ENCODE peak calls at places on chromosomes 11 and 22, in five cellular contexts. Q is IMR-90, S is transverse colon, T is lower leg skin, U is GM12865. E is an unnamed sample.

GRCh38 chr11:62124186-62125113 is 639 bp downstream of the INCENP start:
- DNase-seq in Q (peak; percentile 52), S (peak; percentile 41), T (no peak), U (peak; percentile 63), E (peak; percentile 70)

GRCh38 chr22:50107529-50107928 is 17.7 kb downstream of the MOV10L1 start:
- DNase-seq in Q (no peak), S (no peak), T (peak; percentile 70), U (no peak), E (no peak)

GRCh38 chr11:69848196-69848595 is 29.0 kb upstream of the FGF3 start:
- DNase-seq in Q (peak; percentile 32), S (no peak), T (no peak), U (no peak), E (no peak)

GRCh38 chr11:13238879-13239514 is 38.6 kb upstream of the BMAL1 start:
- DNase-seq in Q (peak; percentile 41), S (peak; percentile 46), T (no peak), U (peak; percentile 60), E (peak; percentile 65)

GRCh38 chr11:45879803-45880685 is 5.4 kb upstream of the MAPK8IP1 start:
- DNase-seq in Q (peak; percentile 22), S (no peak), T (no peak), U (no peak), E (no peak)

GRCh38 chr22:47629791-47630655 is 867.6 kb downstream of the TBC1D22A start:
- DNase-seq in Q (no peak), S (no peak), T (peak; percentile 52), U (no peak), E (no peak)

GRCh38 chr11:47489395-47489755 is 40.4 kb upstream of the RAPSN start:
- DNase-seq in Q (peak; percentile 82), S (no peak), T (no peak), U (no peak), E (no peak)

GRCh38 chr22:17159504-17159951 is 451 bp upstream of the HDHD5 start:
- DNase-seq in Q (peak; percentile 47), S (peak; percentile 62), T (peak; percentile 90), U (peak; percentile 61), E (peak; percentile 87)

GRCh38 chr11:63770763-63771162 is 2.2 kb upstream of the ZFTA start:
- DNase-seq in Q (no peak), S (no peak), T (no peak), U (no peak), E (no peak)

GRCh38 chr22:41226728-41227655 is 13.7 kb downstream of the CHADL start:
- DNase-seq in Q (no peak), S (no peak), T (no peak), U (no peak), E (no peak)

GRCh38 chr11:5705688-5706087 is 16.1 kb downstream of the TRIM22 start:
- DNase-seq in Q (peak; percentile 42), S (no peak), T (no peak), U (no peak), E (no peak)

GRCh38 chr11:125569913-125570621 is 790 bp downstream of the EI24 start:
- DNase-seq in Q (peak; percentile 18), S (no peak), T (no peak), U (peak; percentile 51), E (peak; percentile 23)

GRCh38 chr11:20050048-20050447 is 110.2 kb downstream of the DBX1 start:
- DNase-seq in Q (no peak), S (no peak), T (no peak), U (no peak), E (no peak)

GRCh38 chr22:49749227-49749626 is 78.4 kb downstream of the BRD1 start:
- DNase-seq in Q (no peak), S (no peak), T (peak; percentile 54), U (no peak), E (no peak)

GRCh38 chr11:76579047-76579751 is 91.3 kb downstream of the LRRC32 start:
- DNase-seq in Q (no peak), S (no peak), T (no peak), U (no peak), E (no peak)

GRCh38 chr22:49333206-49333605 is 494.5 kb downstream of the BRD1 start:
- DNase-seq in Q (no peak), S (no peak), T (peak; percentile 75), U (no peak), E (no peak)

GRCh38 chr11:108897071-108897481 is 232.2 kb downstream of the DDX10 start:
- DNase-seq in Q (peak; percentile 63), S (no peak), T (no peak), U (no peak), E (no peak)

GRCh38 chr11:23236846-23237550 is 376.7 kb upstream of the CCDC179 start:
- DNase-seq in Q (peak; percentile 61), S (no peak), T (no peak), U (no peak), E (no peak)

GRCh38 chr11:75734491-75735180 is 17.0 kb downstream of the MOGAT2 start:
- DNase-seq in Q (no peak), S (peak; percentile 69), T (peak; percentile 60), U (no peak), E (no peak)

GRCh38 chr22:47071812-47072641 is 309.6 kb downstream of the TBC1D22A start:
- DNase-seq in Q (no peak), S (no peak), T (peak; percentile 70), U (no peak), E (no peak)

GRCh38 chr22:49408102-49408836 is 419.4 kb downstream of the BRD1 start:
- DNase-seq in Q (no peak), S (no peak), T (peak; percentile 21), U (no peak), E (no peak)

GRCh38 chr22:46541536-46541935 is 4.1 kb upstream of the CELSR1 start:
- DNase-seq in Q (no peak), S (no peak), T (no peak), U (no peak), E (no peak)

GRCh38 chr22:44738347-44738715 is 14.0 kb upstream of the ARHGAP8 start:
- DNase-seq in Q (peak; percentile 17), S (peak; percentile 57), T (no peak), U (no peak), E (no peak)

GRCh38 chr11:118230088-118230487 is 5.3 kb upstream of the JAML start:
- DNase-seq in Q (no peak), S (no peak), T (no peak), U (no peak), E (peak; percentile 74)

GRCh38 chr11:21565283-21565682 is 627.6 kb upstream of the ANO5 start:
- DNase-seq in Q (no peak), S (no peak), T (no peak), U (no peak), E (no peak)

GRCh38 chr11:46246514-46246913 is 30.9 kb upstream of the CREB3L1 start:
- DNase-seq in Q (peak; percentile 47), S (no peak), T (no peak), U (no peak), E (no peak)

GRCh38 chr11:72818971-72819370 is 4.8 kb downstream of the ATG16L2 start:
- DNase-seq in Q (peak; percentile 65), S (no peak), T (peak; percentile 60), U (no peak), E (no peak)

GRCh38 chr11:72814831-72815618 is 814 bp downstream of the ATG16L2 start:
- DNase-seq in Q (peak; percentile 54), S (peak; percentile 56), T (peak; percentile 90), U (peak; percentile 84), E (peak; percentile 82)

GRCh38 chr11:72814139-72814830 is at the start of gene ATG16L2:
- DNase-seq in Q (peak; percentile 76), S (peak; percentile 91), T (peak; percentile 97), U (peak; percentile 92), E (peak; percentile 89)

GRCh38 chr11:72817966-72818365 is 3.8 kb downstream of the ATG16L2 start:
- DNase-seq in Q (no peak), S (no peak), T (peak; percentile 82), U (no peak), E (no peak)

DNA sequence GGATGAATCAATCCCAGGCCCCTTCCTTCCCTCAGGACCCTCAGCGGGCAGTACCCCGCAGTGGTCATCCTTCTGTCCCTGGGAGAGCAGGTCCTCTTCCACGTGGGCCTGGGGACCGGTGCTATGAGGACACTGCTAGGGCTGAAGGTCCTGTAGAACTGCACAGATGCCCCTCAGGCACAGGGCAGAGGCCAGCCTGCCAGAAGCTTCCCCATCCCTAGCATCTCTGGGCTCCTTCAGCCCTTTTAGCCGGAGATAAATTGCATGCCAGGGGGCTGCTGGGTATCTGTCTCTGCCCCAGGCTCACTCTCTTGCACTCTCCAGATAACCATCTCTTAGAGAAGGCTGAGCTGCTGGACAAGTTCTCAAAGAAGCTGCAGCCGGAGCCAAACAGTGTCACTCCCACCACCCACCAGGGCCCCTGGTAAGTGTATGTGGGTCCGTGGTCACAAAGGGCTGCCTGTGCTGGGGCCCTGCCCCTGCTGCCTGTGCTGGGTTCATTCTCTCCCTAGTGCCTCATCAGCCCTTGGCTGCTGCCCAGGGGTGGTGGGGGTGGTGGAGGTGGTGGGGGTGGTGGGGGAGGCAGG is 2.3 kb downstream of the ATG16L2 start:
- DNase-seq in Q (peak; percentile 18), S (no peak), T (peak; percentile 84), U (no peak), E (no peak)
- TF ChIP-seq CTCF in Q (no peak), S (no peak), T (no peak), U (no peak), E (no peak)

GRCh38 chr11:42778193-42778592 is 533.6 kb upstream of the API5 start:
- DNase-seq in Q (no peak), S (no peak), T (no peak), U (no peak), E (no peak)
- TF ChIP-seq CTCF in Q (no peak), S (no peak), T (no peak), U (no peak), E (no peak)

DNA sequence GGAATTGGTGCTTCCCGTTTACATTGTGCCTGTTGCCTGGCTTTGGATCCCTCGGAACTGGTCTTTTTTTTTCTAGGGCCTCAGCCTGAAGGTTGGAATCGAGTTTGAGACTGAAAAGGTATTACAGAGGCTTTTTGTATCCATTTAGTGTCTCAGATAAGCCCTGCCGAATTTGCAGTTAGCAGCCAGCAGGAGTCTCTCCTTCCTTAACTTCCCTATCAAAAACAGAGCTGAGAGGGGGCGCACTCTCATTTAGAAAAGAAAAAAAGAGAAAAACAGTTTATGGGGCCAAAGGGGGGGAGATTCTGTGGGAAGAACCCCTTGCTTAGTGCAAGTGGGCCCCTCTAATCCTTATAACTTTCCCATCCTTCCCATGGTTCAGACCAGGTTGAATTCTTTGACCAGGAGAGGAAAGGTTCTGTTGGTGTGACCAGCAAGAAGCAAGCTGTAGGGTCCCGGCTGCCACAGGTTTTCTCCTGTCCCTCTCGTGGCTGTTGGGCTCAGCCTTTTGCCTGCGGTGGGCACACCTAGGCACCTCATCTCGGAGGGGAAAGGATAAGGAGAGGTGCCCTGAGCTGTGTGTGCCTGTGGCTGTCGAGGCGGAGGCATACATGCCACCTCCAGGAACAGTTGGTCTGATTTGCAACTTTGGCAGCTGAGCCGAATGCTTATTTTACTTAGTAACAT is 565.1 kb upstream of the CNTN5 start:
- DNase-seq in Q (no peak), S (no peak), T (no peak), U (no peak), E (no peak)
- TF ChIP-seq CTCF in Q (no peak), S (no peak), T (no peak), U (no peak), E (no peak)

DNA sequence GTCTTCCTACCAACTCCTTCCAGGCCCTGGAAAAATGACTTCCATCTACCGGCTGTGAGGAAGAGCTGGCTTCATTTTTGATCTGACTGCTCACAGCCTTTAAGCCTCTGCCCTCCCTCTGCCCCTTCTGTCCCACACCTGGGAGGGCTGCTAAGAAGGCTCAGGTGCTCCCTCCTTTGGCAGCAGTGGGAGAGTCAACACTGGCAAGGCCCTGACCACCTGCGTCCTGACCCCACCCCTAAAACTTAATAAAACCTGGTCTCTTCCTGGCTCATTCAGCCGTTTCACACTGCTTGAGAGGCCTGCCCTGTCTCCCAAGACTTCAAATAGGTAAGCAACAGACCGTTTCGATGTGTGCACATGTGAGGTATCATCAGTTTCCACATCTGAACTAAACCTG is 52.1 kb upstream of the NFRKB start:
- DNase-seq in Q (no peak), S (no peak), T (no peak), U (no peak), E (no peak)
- TF ChIP-seq CTCF in Q (no peak), S (no peak), T (no peak), U (no peak), E (no peak)

GRCh38 chr11:133830931-133831907 is 14.1 kb downstream of the SPATA19 start:
- DNase-seq in Q (no peak), S (no peak), T (peak; percentile 64), U (no peak), E (no peak)
- TF ChIP-seq CTCF in Q (no peak), S (no peak), T (no peak), U (peak; percentile 44), E (peak; percentile 31)

E was measured in activated CD8-positive, alpha-beta T cell treated with anti-CD3 and anti-CD28 coated beads for 36 hours.